ENCODE peak calls at places on chromosomes 16 and 17, in four cellular contexts. I, R, K and O are unnamed samples.

GRCh38 chr16:85947511-85948509 is 48.8 kb downstream of the IRF8 start:
- DNase-seq in I (no peak), R (no peak), K (no peak), O (no peak)

GRCh38 chr17:80265205-80266068 is 4.8 kb downstream of the RNF213 start:
- DNase-seq in I (peak; percentile 46), R (no peak), K (no peak), O (no peak)

GRCh38 chr16:3119701-3120408 is 7.5 kb downstream of the ZNF205 start:
- DNase-seq in I (no peak), R (no peak), K (no peak), O (peak; percentile 10)

GRCh38 chr17:75825748-75826370 is 18.3 kb downstream of the UNC13D start:
- DNase-seq in I (no peak), R (no peak), K (no peak), O (peak; percentile 65)

GRCh38 chr17:80363518-80364090 is 51.4 kb upstream of the ENDOV start:
- DNase-seq in I (no peak), R (no peak), K (no peak), O (peak; percentile 68)

GRCh38 chr16:67169642-67170167 is 633 bp upstream of the NOL3 start:
- DNase-seq in I (no peak), R (peak; percentile 49), K (peak; percentile 37), O (peak; percentile 93)

GRCh38 chr16:86212706-86213426 is 297.5 kb upstream of the FOXF1 start:
- DNase-seq in I (no peak), R (no peak), K (no peak), O (no peak)

GRCh38 chr17:77435272-77436057 is 294.7 kb downstream of the SEC14L1 start:
- DNase-seq in I (no peak), R (no peak), K (no peak), O (no peak)

GRCh38 chr17:32111141-32111771 is 31.0 kb upstream of the RHOT1 start:
- DNase-seq in I (peak; percentile 36), R (peak; percentile 47), K (no peak), O (peak; percentile 80)